ENCODE peak calls at places on chromosome 4, in eight cellular contexts. M is occipital lobe; A is stimulated activated naive CD4-positive, alpha-beta T cell; T is NCI-H345; I is KBM-7; E is EL; U is fibroblast of gingiva; O is cardiac muscle cell. J is an unnamed sample.

GRCh38 chr4:168153596-168154440 is 61.5 kb downstream of the ANXA10 start:
- DNase-seq in M (peak; percentile 1), O (peak; percentile 91), U (peak; percentile 89), E (peak; percentile 74), A (peak; percentile 52), T (peak; percentile 42), I (peak; percentile 76), J (peak; percentile 39)

GRCh38 chr4:88743696-88744095 is 46.1 kb upstream of the NAP1L5 start:
- DNase-seq in E (peak; percentile 86), O (peak; percentile 32), T (no peak), I (no peak), M (no peak), A (no peak), U (peak; percentile 38), J (no peak)

GRCh38 chr4:184147858-184148799 is 69.5 kb downstream of the ENPP6 start:
- DNase-seq in M (no peak), I (no peak), A (no peak), E (no peak), T (no peak), U (no peak), O (peak; percentile 43), J (no peak)

GRCh38 chr4:109385260-109385659 is 48.4 kb upstream of the SEC24B start:
- DNase-seq in U (no peak), O (no peak), A (no peak), E (no peak), M (no peak), T (no peak), I (no peak), J (no peak)

GRCh38 chr4:32025840-32026459 is 1305.8 kb downstream of the PCDH7 start:
- DNase-seq in O (peak; percentile 51), E (no peak), A (no peak), U (peak; percentile 41), M (no peak), T (no peak), I (no peak), J (no peak)

GRCh38 chr4:150425161-150425560 is 156.8 kb upstream of the MAB21L2 start:
- DNase-seq in E (no peak), O (no peak), M (no peak), T (no peak), I (no peak), A (no peak), U (no peak), J (no peak)

GRCh38 chr4:139015269-139015947 is at the start of gene NOCT:
- DNase-seq in U (peak; percentile 86), M (peak; percentile 78), I (peak; percentile 90), O (peak; percentile 94), E (peak; percentile 90), A (peak; percentile 87), T (peak; percentile 85), J (peak; percentile 92)

GRCh38 chr4:43816107-43816506 is 632.5 kb downstream of the KCTD8 start:
- DNase-seq in M (no peak), I (no peak), E (no peak), A (no peak), T (no peak), O (no peak), U (no peak), J (no peak)

GRCh38 chr4:24793219-24794005 is 2.0 kb upstream of the SOD3 start:
- DNase-seq in M (no peak), I (peak; percentile 50), U (no peak), E (no peak), A (no peak), T (no peak), O (no peak), J (no peak)

GRCh38 chr4:6992728-6993655 is 50.2 kb upstream of the TADA2B start:
- DNase-seq in I (no peak), E (no peak), O (no peak), M (no peak), U (no peak), T (no peak), A (no peak), J (no peak)

GRCh38 chr4:72319596-72319995 is 249.4 kb downstream of the ADAMTS3 start:
- DNase-seq in I (peak; percentile 83), O (peak; percentile 15), M (no peak), A (no peak), E (peak; percentile 74), T (no peak), U (peak; percentile 40), J (no peak)

GRCh38 chr4:1231637-1232360 is 17.1 kb downstream of the CTBP1 start:
- DNase-seq in E (no peak), M (no peak), O (no peak), T (no peak), I (no peak), U (peak; percentile 39), A (no peak), J (no peak)

GRCh38 chr4:57109847-57110634 is at the start of gene IGFBP7:
- DNase-seq in T (peak; percentile 7), U (peak; percentile 72), M (no peak), I (peak; percentile 28), A (no peak), E (peak; percentile 63), O (peak; percentile 72), J (no peak)

GRCh38 chr4:89382439-89382838 is 74.8 kb upstream of the GPRIN3 start:
- DNase-seq in E (no peak), I (no peak), M (no peak), T (no peak), O (no peak), U (no peak), A (no peak), J (no peak)

GRCh38 chr4:478373-478772 is 20.6 kb downstream of the ZNF721 start:
- DNase-seq in A (no peak), O (peak; percentile 18), E (peak; percentile 16), M (no peak), I (no peak), T (no peak), U (peak; percentile 6), J (no peak)

GRCh38 chr4:120709986-120710385 is 212.5 kb downstream of the PRDM5 start:
- DNase-seq in A (no peak), T (no peak), I (no peak), E (peak; percentile 25), U (peak; percentile 81), O (peak; percentile 56), M (no peak), J (no peak)

GRCh38 chr4:188988131-188988530 is 848.9 kb downstream of the TRIML1 start:
- DNase-seq in I (no peak), T (no peak), A (no peak), O (no peak), E (no peak), M (no peak), U (no peak), J (no peak)

GRCh38 chr4:145934434-145935047 is 4.1 kb downstream of the ZNF827 start:
- DNase-seq in A (no peak), E (peak; percentile 1), T (no peak), U (no peak), O (no peak), M (no peak), I (peak; percentile 44), J (no peak)

J was measured in NCI-H1092 treated with DMSO at 0.1 percent for 48 hours.